ENCODE peak calls at places on chromosomes 3 and 15, in ten cellular contexts. O is stomach, C is breast epithelium, M is transverse colon, P is adrenal gland, E is HCT116, W is A549, V is body of pancreas, J is ovary, L is esophagus muscularis mucosa. B is an unnamed sample. For H3K4me1, the result is how much of the 10 kb centered on the place peaks cover.

GRCh38 chr15:68424754-68425390 is 7.1 kb downstream of the ITGA11 start:
- DNase-seq in O (no peak), M (no peak), L (no peak), P (no peak), W (no peak), J (no peak), C (no peak), E (no peak), V (no peak), B (no peak)

GRCh38 chr3:194732617-194733016 is 46.9 kb downstream of the FAM43A start:
- DNase-seq in V (no peak), C (no peak), J (no peak), E (no peak), M (no peak), L (no peak), O (no peak), W (no peak), P (no peak), B (no peak)

GRCh38 chr3:178084938-178085816 is 451.1 kb upstream of the KCNMB2 start:
- DNase-seq in J (peak), O (peak), V (peak), C (peak), M (peak), E (no peak), W (peak), L (peak), P (peak), B (no peak)

GRCh38 chr15:39908186-39908585 is 11.9 kb downstream of the GPR176 start:
- DNase-seq in L (no peak), O (no peak), W (no peak), E (no peak), P (no peak), V (no peak), M (no peak), J (no peak), C (no peak), B (no peak)

GRCh38 chr15:51104512-51104911 is 9.8 kb upstream of the TNFAIP8L3 start:
- DNase-seq in V (peak), C (no peak), M (peak), E (no peak), O (peak), P (peak), W (no peak), L (no peak), J (peak), B (peak)

GRCh38 chr15:79990280-79990996 is 19.4 kb upstream of the BCL2A1 start:
- DNase-seq in L (no peak), O (no peak), C (no peak), P (no peak), J (no peak), E (no peak), M (no peak), W (no peak), V (no peak), B (no peak)

GRCh38 chr3:38549957-38550840 is 54.1 kb downstream of the EXOG start:
- DNase-seq in E (no peak), O (peak), C (no peak), J (no peak), W (no peak), P (no peak), V (no peak), L (no peak), M (peak), B (peak)

GRCh38 chr15:67735896-67736295 is 89.4 kb upstream of the SKOR1 start:
- DNase-seq in E (no peak), P (no peak), V (no peak), O (no peak), C (no peak), M (no peak), J (no peak), W (no peak), L (no peak), B (no peak)

GRCh38 chr3:47910777-47911440 is 105.3 kb downstream of the MAP4 start:
- DNase-seq in W (peak), J (no peak), P (peak), M (no peak), L (no peak), O (no peak), C (no peak), E (peak), V (no peak), B (no peak)

GRCh38 chr3:134485620-134486576 is at the start of the genes ANAPC13 and CEP63:
- DNase-seq in P (peak), L (peak), M (peak), W (peak), C (peak), E (peak), J (peak), O (peak), V (peak), B (peak)
- TF ChIP-seq POLR2A in P (peak), L (peak), M (peak), W (peak), C (peak), E (peak), J (peak), O (peak), V (peak), B (no peak)

GRCh38 chr3:56133423-56133822 is 334.8 kb downstream of the ERC2 start:
- DNase-seq in V (no peak), J (no peak), P (no peak), C (no peak), L (no peak), W (peak), O (no peak), M (no peak), E (no peak), B (no peak)
- H3K4me1 ChIP-seq in V (under half), J (under half), P (under half), C (under half), L (under half), W (under half), O (under half), M (under half), E (under half), B (under half)

GRCh38 chr3:42013652-42014442 is 51.9 kb upstream of the ULK4 start:
- DNase-seq in J (peak), P (peak), E (no peak), L (no peak), W (no peak), C (no peak), M (peak), O (peak), V (peak), B (no peak)
- TF ChIP-seq POLR2A in J (peak), P (no peak), E (peak), L (no peak), W (no peak), C (no peak), M (no peak), O (no peak), V (peak), B (no peak)

DNA sequence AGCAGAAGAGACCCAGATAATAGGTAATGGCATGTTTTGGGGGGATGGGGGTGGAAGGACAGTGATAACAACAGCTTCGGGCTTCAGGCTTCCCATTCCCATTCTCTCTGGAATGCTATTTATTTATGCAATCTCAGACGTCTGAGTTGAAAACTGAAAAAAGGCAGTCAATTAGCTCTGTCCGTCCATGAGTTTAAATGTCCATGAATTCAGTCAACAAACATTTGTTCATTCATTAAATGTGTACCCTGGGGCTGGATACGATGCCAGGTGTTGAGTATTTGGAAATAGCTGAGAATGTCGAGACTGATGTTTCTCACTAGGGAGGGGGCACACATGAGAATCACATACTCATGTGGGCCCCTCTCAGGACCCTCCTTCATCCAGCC is 42.4 kb downstream of the AMOTL2 start:
- DNase-seq in E (no peak), V (no peak), C (no peak), M (no peak), L (no peak), P (no peak), O (no peak), J (no peak), W (peak), B (no peak)
- H3K4me1 ChIP-seq in E (half or more), V (under half), C (under half), M (under half), L (half or more), P (under half), O (half or more), J (under half), W (half or more), B (half or more)

GRCh38 chr3:14453368-14453710 is 50.9 kb downstream of the SLC6A6 start:
- DNase-seq in O (no peak), V (no peak), C (no peak), E (no peak), J (no peak), W (no peak), P (no peak), L (no peak), M (no peak), B (no peak)

GRCh38 chr3:14450922-14451606 is 48.7 kb downstream of the SLC6A6 start:
- DNase-seq in O (no peak), L (no peak), V (no peak), P (no peak), J (no peak), C (no peak), M (no peak), E (no peak), W (no peak), B (no peak)

GRCh38 chr3:14451844-14452533 is 49.6 kb downstream of the SLC6A6 start:
- DNase-seq in O (peak), M (peak), L (no peak), C (no peak), P (peak), J (peak), V (peak), E (no peak), W (peak), B (peak)

GRCh38 chr3:14453841-14454630 is 51.6 kb downstream of the SLC6A6 start:
- DNase-seq in C (no peak), O (peak), E (no peak), M (no peak), W (no peak), P (no peak), V (no peak), J (peak), L (no peak), B (no peak)

GRCh38 chr3:14452676-14453367 is 50.4 kb downstream of the SLC6A6 start:
- DNase-seq in W (peak), O (peak), E (peak), P (peak), L (peak), C (peak), J (peak), M (peak), V (peak), B (no peak)
- TF ChIP-seq POLR2A in W (no peak), O (no peak), E (no peak), P (peak), L (no peak), C (no peak), J (no peak), M (no peak), V (peak), B (no peak)

GRCh38 chr15:48634096-48634495 is 11.4 kb downstream of the FBN1 start:
- DNase-seq in J (no peak), W (no peak), O (no peak), P (no peak), E (no peak), V (no peak), L (no peak), C (no peak), M (no peak), B (no peak)

GRCh38 chr15:48638966-48639365 is 6.5 kb downstream of the FBN1 start:
- DNase-seq in O (no peak), P (no peak), C (no peak), W (no peak), L (no peak), M (no peak), E (no peak), V (no peak), J (no peak), B (no peak)

GRCh38 chr15:48634934-48635333 is 10.6 kb downstream of the FBN1 start:
- DNase-seq in P (no peak), W (no peak), E (no peak), V (no peak), C (no peak), L (no peak), M (no peak), O (no peak), J (no peak), B (no peak)

GRCh38 chr15:48636511-48636910 is 9.0 kb downstream of the FBN1 start:
- DNase-seq in M (no peak), L (no peak), V (no peak), C (no peak), E (no peak), O (no peak), P (no peak), W (no peak), J (no peak), B (no peak)

GRCh38 chr15:48637639-48638038 is 7.9 kb downstream of the FBN1 start:
- DNase-seq in O (no peak), P (no peak), W (no peak), L (no peak), J (no peak), C (no peak), V (no peak), E (no peak), M (no peak), B (no peak)
- H3K4me1 ChIP-seq in O (under half), P (under half), W (under half), L (half or more), J (under half), C (under half), V (under half), E (under half), M (under half), B (half or more)

GRCh38 chr15:73270366-73271097 is 98.2 kb downstream of the HCN4 start:
- DNase-seq in C (no peak), O (no peak), L (no peak), E (no peak), W (no peak), M (no peak), V (no peak), J (no peak), P (no peak), B (no peak)
- TF ChIP-seq POLR2A in C (no peak), O (no peak), L (no peak), E (no peak), W (no peak), M (no peak), V (no peak), J (no peak), P (no peak), B (no peak)

DNA sequence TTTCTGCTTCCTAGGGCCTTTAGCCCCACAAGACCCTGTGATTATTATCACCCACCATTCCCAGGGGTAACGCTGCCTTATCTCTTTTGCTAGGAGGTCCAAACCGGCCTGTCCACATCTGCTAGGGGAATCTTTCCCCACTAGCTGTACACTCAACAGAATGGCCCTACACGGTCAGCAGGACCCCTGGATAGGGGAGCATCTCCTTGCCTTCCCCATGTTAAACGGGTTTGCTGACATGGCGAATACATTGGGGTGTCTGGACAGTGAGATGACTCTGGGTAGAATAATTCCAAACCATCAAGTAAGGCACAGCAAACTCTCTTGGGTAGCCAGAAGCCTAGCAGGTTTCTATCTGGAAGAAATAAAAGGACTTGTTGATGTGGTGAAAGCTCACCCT is 702 bp downstream of the TRAIP start:
- DNase-seq in W (no peak), C (no peak), L (no peak), J (no peak), O (no peak), P (no peak), E (no peak), M (no peak), V (no peak), B (no peak)
- H3K4me1 ChIP-seq in W (under half), C (under half), L (under half), J (under half), O (under half), P (under half), E (under half), M (under half), V (under half), B (under half)

B was measured in vagina.